ENCODE peak calls at places on chromosomes 13 and 19, in eight cellular contexts. T, K, G, Y, F, R, D and A are unnamed samples.

GRCh38 chr19:42153606-42154405 is 21.6 kb upstream of the POU2F2 start:
- DNase-seq in T (no peak), K (no peak), G (no peak), Y (no peak), F (no peak), R (no peak), D (no peak), A (no peak)

GRCh38 chr13:23871616-23872220 is 17.5 kb downstream of the MIPEP start:
- DNase-seq in T (no peak), K (no peak), G (no peak), Y (no peak), F (no peak), R (no peak), D (no peak), A (no peak)

GRCh38 chr13:21913010-21913409 is 242.1 kb downstream of the FGF9 start:
- DNase-seq in T (no peak), K (no peak), G (no peak), Y (no peak), F (no peak), R (no peak), D (no peak), A (no peak)

GRCh38 chr13:28531195-28531955 is 36.4 kb upstream of the FLT1 start:
- DNase-seq in T (peak; percentile 40), K (peak; percentile 25), G (peak; percentile 19), Y (no peak), F (peak; percentile 36), R (no peak), D (peak; percentile 87), A (no peak)

GRCh38 chr19:615619-616018 is 17.7 kb downstream of the POLRMT start:
- DNase-seq in T (no peak), K (no peak), G (no peak), Y (no peak), F (no peak), R (no peak), D (no peak), A (no peak)

GRCh38 chr13:46211521-46212351 is at the start of gene LRRC63:
- DNase-seq in T (peak; percentile 50), K (peak; percentile 81), G (peak; percentile 60), Y (peak; percentile 54), F (peak; percentile 79), R (peak; percentile 78), D (peak; percentile 96), A (no peak)

GRCh38 chr19:29188704-29189375 is 24.1 kb downstream of the UQCRFS1 start:
- DNase-seq in T (no peak), K (no peak), G (no peak), Y (no peak), F (no peak), R (no peak), D (no peak), A (no peak)

GRCh38 chr13:53854321-53854720 is 825.7 kb downstream of the OLFM4 start:
- DNase-seq in T (no peak), K (no peak), G (no peak), Y (no peak), F (no peak), R (no peak), D (no peak), A (no peak)

GRCh38 chr19:45404557-45405434 is at the start of gene PPP1R13L:
- DNase-seq in T (peak; percentile 76), K (peak; percentile 86), G (peak; percentile 96), Y (peak; percentile 96), F (peak; percentile 53), R (peak; percentile 93), D (peak; percentile 97), A (peak; percentile 77)

GRCh38 chr13:80022146-80022545 is 318.8 kb downstream of the SPRY2 start:
- DNase-seq in T (no peak), K (no peak), G (no peak), Y (no peak), F (peak; percentile 48), R (no peak), D (no peak), A (no peak)

GRCh38 chr13:21338156-21338555 is 120.9 kb downstream of the ZDHHC20 start:
- DNase-seq in T (no peak), K (no peak), G (no peak), Y (no peak), F (no peak), R (no peak), D (peak; percentile 68), A (no peak)

GRCh38 chr19:47428177-47428894 is 9.0 kb upstream of the MEIS3 start:
- DNase-seq in T (peak; percentile 99), K (peak; percentile 83), G (peak; percentile 86), Y (peak; percentile 93), F (peak; percentile 100), R (peak; percentile 76), D (peak; percentile 96), A (peak; percentile 76)
- H3K4me3 ChIP-seq in T (no peak overlapping the region), K (no peak overlapping the region), G (no peak overlapping the region), Y (no peak overlapping the region), F (peak overlapping the region; percentile 53), R (no peak overlapping the region), D (no peak overlapping the region), A (no peak overlapping the region)

GRCh38 chr19:33302175-33302973 is at the start of gene CEBPA:
- DNase-seq in T (peak; percentile 78), K (peak; percentile 54), G (peak; percentile 83), Y (peak; percentile 68), F (peak; percentile 91), R (peak; percentile 81), D (peak; percentile 95), A (peak; percentile 63)
- TF ChIP-seq CTCF in T (peak; percentile 79), K (peak; percentile 57), G (peak; percentile 27), Y (no peak), F (peak; percentile 39), R (peak; percentile 10), D (no peak), A (peak; percentile 88)

GRCh38 chr19:49436381-49437017 is 4.8 kb downstream of the SLC17A7 start:
- DNase-seq in T (no peak), K (no peak), G (no peak), Y (no peak), F (peak; percentile 81), R (no peak), D (no peak), A (no peak)
- H3K4me3 ChIP-seq in T (no peak overlapping the region), K (no peak overlapping the region), G (no peak overlapping the region), Y (no peak overlapping the region), F (peak overlapping the region; percentile 22), R (no peak overlapping the region), D (no peak overlapping the region), A (no peak overlapping the region)

GRCh38 chr19:46721269-46722003 is 4.5 kb upstream of the PRKD2 start:
- DNase-seq in T (no peak), K (no peak), G (no peak), Y (no peak), F (no peak), R (no peak), D (no peak), A (no peak)
- TF ChIP-seq CTCF in T (no peak), K (no peak), G (no peak), Y (no peak), F (peak; percentile 21), R (no peak), D (no peak), A (no peak)

GRCh38 chr19:15562145-15562544 is 52.9 kb upstream of the CYP4F8 start:
- DNase-seq in T (no peak), K (no peak), G (no peak), Y (no peak), F (no peak), R (no peak), D (no peak), A (no peak)

GRCh38 chr19:15562861-15563260 is 52.2 kb upstream of the CYP4F8 start:
- DNase-seq in T (no peak), K (peak; percentile 26), G (peak; percentile 31), Y (peak; percentile 46), F (no peak), R (no peak), D (no peak), A (no peak)

GRCh38 chr19:15563325-15563794 is 51.7 kb upstream of the CYP4F8 start:
- DNase-seq in T (no peak), K (peak; percentile 62), G (peak; percentile 30), Y (no peak), F (peak; percentile 65), R (no peak), D (no peak), A (peak; percentile 31)

GRCh38 chr19:15563931-15564330 is 51.1 kb upstream of the CYP4F8 start:
- DNase-seq in T (no peak), K (no peak), G (no peak), Y (no peak), F (no peak), R (no peak), D (no peak), A (no peak)

DNA sequence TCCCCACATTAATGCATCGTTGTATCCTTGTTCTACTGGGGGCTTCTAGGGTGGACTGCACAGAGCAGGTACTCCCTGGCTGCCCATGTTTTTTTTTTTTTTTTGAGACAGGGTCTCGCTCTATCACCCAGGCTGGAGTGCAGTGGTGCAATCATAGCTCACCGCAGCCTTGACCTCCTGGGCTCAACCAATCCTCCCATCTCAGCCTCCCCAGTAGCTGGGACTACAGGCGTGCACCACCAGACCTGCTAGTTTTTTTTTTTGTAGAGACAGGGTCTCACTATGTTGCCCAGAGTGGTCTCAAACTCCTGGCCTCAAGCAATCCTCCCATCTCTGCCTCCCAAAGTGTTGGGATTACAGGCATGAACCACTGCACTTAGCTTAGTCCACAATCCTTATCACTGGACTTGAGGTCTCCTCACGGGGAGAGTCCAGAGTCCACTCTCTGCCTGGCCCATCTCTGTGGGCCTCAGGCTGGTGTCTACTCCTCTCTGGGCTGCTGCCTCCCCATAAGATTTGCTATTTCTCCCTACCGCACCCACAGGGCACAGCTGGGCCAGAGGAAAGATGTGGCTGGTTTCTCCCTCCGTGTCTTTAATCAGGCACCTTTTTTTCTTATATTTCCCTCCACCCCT is 50.4 kb upstream of the CYP4F8 start:
- DNase-seq in T (no peak), K (no peak), G (no peak), Y (no peak), F (no peak), R (no peak), D (no peak), A (no peak)
- H3K4me3 ChIP-seq in T (no peak overlapping the region), K (no peak overlapping the region), G (no peak overlapping the region), Y (no peak overlapping the region), F (no peak overlapping the region), R (no peak overlapping the region), D (no peak overlapping the region), A (no peak overlapping the region)